ENCODE peak calls at places on chromosomes 3 and 15, in four cellular contexts. One of them, this sample, is unnamed. For H3K79me2, the result is how much of the 10 kb centered on the place peaks cover.

GRCh38 chr3:155737844-155738460 is 6.9 kb downstream of the PLCH1 start:
- DNase-seq in HepG2: peak
- DNase-seq in GM23248: no peak
- DNase-seq in MM.1S: no peak
- DNase-seq in this sample: no peak

GRCh38 chr3:24177201-24177600 is 232.1 kb downstream of the NR1D2 start:
- DNase-seq in MM.1S: no peak
- DNase-seq in HepG2: no peak
- DNase-seq in GM23248: no peak
- DNase-seq in this sample: no peak

GRCh38 chr3:44104668-44105321 is 136.9 kb upstream of the TOPAZ1 start:
- DNase-seq in GM23248: peak
- DNase-seq in HepG2: no peak
- DNase-seq in MM.1S: peak
- DNase-seq in this sample: peak

GRCh38 chr15:89335289-89336041 is 841 bp upstream of the POLG start:
- DNase-seq in HepG2: peak
- DNase-seq in GM23248: no peak
- DNase-seq in MM.1S: no peak
- DNase-seq in this sample: no peak

GRCh38 chr3:24583004-24583403 is 88.4 kb upstream of the THRB start:
- DNase-seq in GM23248: peak
- DNase-seq in MM.1S: no peak
- DNase-seq in HepG2: peak
- DNase-seq in this sample: peak

GRCh38 chr15:75904241-75904631 is 558 bp downstream of the FBXO22 start:
- DNase-seq in GM23248: peak
- DNase-seq in HepG2: peak
- DNase-seq in MM.1S: peak
- DNase-seq in this sample: peak

GRCh38 chr15:43249699-43250203 is 17.0 kb downstream of the TGM5 start:
- DNase-seq in GM23248: peak
- DNase-seq in HepG2: no peak
- DNase-seq in MM.1S: no peak
- DNase-seq in this sample: peak

GRCh38 chr3:14434541-14435151 is 32.2 kb downstream of the SLC6A6 start:
- DNase-seq in HepG2: no peak
- DNase-seq in GM23248: peak
- DNase-seq in MM.1S: no peak
- DNase-seq in this sample: no peak

GRCh38 chr3:109729111-109729510 is 391.8 kb upstream of the DPPA4 start:
- DNase-seq in GM23248: no peak
- DNase-seq in HepG2: no peak
- DNase-seq in MM.1S: no peak
- DNase-seq in this sample: no peak

DNA sequence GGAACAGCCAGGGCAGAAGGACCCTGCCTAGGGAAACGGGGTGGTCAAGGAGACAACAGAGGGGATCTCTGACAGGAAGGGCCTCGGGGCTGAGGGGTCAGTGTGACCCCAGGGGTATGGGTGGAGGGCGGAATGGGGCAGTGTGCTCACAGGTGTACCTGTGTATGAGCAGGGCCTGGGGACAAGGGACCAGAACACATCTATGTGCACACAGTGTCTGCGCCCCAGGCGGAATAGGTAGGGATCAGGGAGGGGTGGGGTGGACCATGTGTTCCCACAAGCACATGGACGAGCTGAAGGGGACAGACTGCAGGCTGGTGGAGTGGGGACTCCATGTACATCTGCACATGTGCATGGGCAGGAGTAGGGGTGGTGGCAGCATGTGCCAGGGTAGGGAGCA is 5.0 kb upstream of the TLR9 start:
- DNase-seq in MM.1S: no peak
- DNase-seq in HepG2: no peak
- DNase-seq in GM23248: no peak
- DNase-seq in this sample: no peak
- H3K79me2 ChIP-seq in MM.1S: under half
- H3K79me2 ChIP-seq in HepG2: under half
- H3K79me2 ChIP-seq in GM23248: under half
- H3K79me2 ChIP-seq in this sample: under half

GRCh38 chr3:9499455-9500107 is 54.0 kb downstream of the LHFPL4 start:
- DNase-seq in MM.1S: no peak
- DNase-seq in GM23248: peak
- DNase-seq in HepG2: no peak
- DNase-seq in this sample: no peak
- H3K4me2 ChIP-seq in MM.1S: no peak
- H3K4me2 ChIP-seq in GM23248: no peak
- H3K4me2 ChIP-seq in HepG2: no peak
- H3K4me2 ChIP-seq in this sample: peak

DNA sequence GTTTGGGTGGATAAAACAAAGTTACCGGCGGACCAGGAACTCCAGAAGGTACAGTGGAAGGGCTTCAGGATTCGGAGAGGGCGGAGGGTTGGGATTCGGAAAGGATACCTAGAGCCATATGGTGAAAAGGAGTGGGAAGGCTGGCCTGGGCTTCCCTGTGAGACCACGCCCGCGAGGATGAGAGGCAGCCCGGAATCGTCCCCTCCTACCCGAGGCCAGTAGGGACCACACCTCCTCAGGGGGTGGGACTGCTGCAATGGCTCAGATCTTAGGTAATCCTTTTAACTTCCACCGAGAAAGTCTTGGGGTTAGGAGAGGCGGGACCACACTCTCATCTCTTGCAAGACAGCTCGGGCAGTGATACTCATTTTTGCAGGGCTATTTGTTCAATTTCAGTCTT is 511.3 kb downstream of the OCA2 start:
- DNase-seq in MM.1S: no peak
- DNase-seq in GM23248: no peak
- DNase-seq in HepG2: no peak
- DNase-seq in this sample: no peak
- H3K79me2 ChIP-seq in MM.1S: under half
- H3K79me2 ChIP-seq in GM23248: under half
- H3K79me2 ChIP-seq in HepG2: under half
- H3K79me2 ChIP-seq in this sample: under half

DNA sequence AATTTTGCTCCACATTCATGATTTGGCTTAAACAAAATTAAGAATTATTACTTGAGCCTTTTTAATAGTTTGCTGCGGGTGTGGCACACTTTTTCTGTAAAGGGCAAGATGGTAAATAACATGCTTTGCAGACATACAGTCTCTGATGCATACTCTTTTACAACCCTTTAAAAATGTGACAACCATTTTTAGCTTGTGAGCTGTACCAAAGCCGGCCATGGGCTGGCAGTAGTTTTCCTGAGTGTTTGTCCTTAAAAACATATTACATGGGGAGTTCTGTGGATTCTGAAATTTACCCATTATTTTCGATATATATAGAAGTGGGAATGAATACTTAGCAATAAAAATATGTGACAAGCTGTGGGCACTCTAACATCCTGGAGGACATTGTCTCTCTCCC is 163.4 kb downstream of the FNDC3B start:
- DNase-seq in HepG2: no peak
- DNase-seq in GM23248: peak
- DNase-seq in MM.1S: no peak
- DNase-seq in this sample: no peak
- H3K4me2 ChIP-seq in HepG2: peak
- H3K4me2 ChIP-seq in GM23248: peak
- H3K4me2 ChIP-seq in MM.1S: no peak
- H3K4me2 ChIP-seq in this sample: peak

GRCh38 chr3:100048248-100048647 is 66.1 kb downstream of the FILIP1L start:
- DNase-seq in MM.1S: no peak
- DNase-seq in HepG2: no peak
- DNase-seq in GM23248: no peak
- DNase-seq in this sample: no peak
- H3K79me2 ChIP-seq in MM.1S: under half
- H3K79me2 ChIP-seq in HepG2: under half
- H3K79me2 ChIP-seq in GM23248: under half
- H3K79me2 ChIP-seq in this sample: under half